ENCODE peak calls at places on chromosomes 1 and 21, in six cellular contexts. One of them, this sample, is unnamed.

GRCh38 chr1:117060441-117061317 is 553 bp downstream of the TTF2 start:
- DNase-seq in fibroblast of lung: peak; percentile 60
- DNase-seq in IMR-90: peak; percentile 34
- DNase-seq in esophagus squamous epithelium: no peak
- DNase-seq in adrenal gland: peak; percentile 36
- DNase-seq in right lobe of liver: peak; percentile 65
- DNase-seq in this sample: no peak

GRCh38 chr1:147611021-147611426 is 59.3 kb downstream of the ACP6 start:
- DNase-seq in esophagus squamous epithelium: no peak
- DNase-seq in adrenal gland: no peak
- DNase-seq in fibroblast of lung: no peak
- DNase-seq in right lobe of liver: no peak
- DNase-seq in IMR-90: no peak
- DNase-seq in this sample: no peak

GRCh38 chr1:108704501-108704900 is 8.2 kb upstream of the FNDC7 start:
- DNase-seq in adrenal gland: no peak
- DNase-seq in esophagus squamous epithelium: no peak
- DNase-seq in right lobe of liver: no peak
- DNase-seq in fibroblast of lung: peak; percentile 81
- DNase-seq in IMR-90: peak; percentile 81
- DNase-seq in this sample: no peak

GRCh38 chr1:12697406-12697805 is 18.5 kb upstream of the AADACL3 start:
- DNase-seq in right lobe of liver: no peak
- DNase-seq in IMR-90: no peak
- DNase-seq in esophagus squamous epithelium: no peak
- DNase-seq in adrenal gland: no peak
- DNase-seq in fibroblast of lung: no peak
- DNase-seq in this sample: no peak

GRCh38 chr1:233609926-233610325 is 4.0 kb upstream of the KCNK1 start:
- DNase-seq in esophagus squamous epithelium: no peak
- DNase-seq in adrenal gland: no peak
- DNase-seq in IMR-90: no peak
- DNase-seq in fibroblast of lung: no peak
- DNase-seq in right lobe of liver: no peak
- DNase-seq in this sample: no peak

GRCh38 chr1:84505167-84506001 is 802 bp upstream of the SPATA1 start:
- DNase-seq in esophagus squamous epithelium: no peak
- DNase-seq in IMR-90: peak; percentile 42
- DNase-seq in adrenal gland: peak; percentile 62
- DNase-seq in fibroblast of lung: peak; percentile 8
- DNase-seq in right lobe of liver: peak; percentile 80
- DNase-seq in this sample: no peak

GRCh38 chr1:83113686-83114085 is 885.2 kb downstream of the TTLL7 start:
- DNase-seq in adrenal gland: no peak
- DNase-seq in fibroblast of lung: no peak
- DNase-seq in right lobe of liver: no peak
- DNase-seq in IMR-90: no peak
- DNase-seq in esophagus squamous epithelium: no peak
- DNase-seq in this sample: peak; percentile 9

GRCh38 chr1:30525980-30526651 is 197.3 kb downstream of the MATN1 start:
- DNase-seq in IMR-90: peak; percentile 44
- DNase-seq in fibroblast of lung: peak; percentile 80
- DNase-seq in esophagus squamous epithelium: no peak
- DNase-seq in right lobe of liver: no peak
- DNase-seq in adrenal gland: peak; percentile 87
- DNase-seq in this sample: peak; percentile 90

GRCh38 chr1:24438423-24438901 is 22.9 kb downstream of the NIPAL3 start:
- DNase-seq in adrenal gland: no peak
- DNase-seq in esophagus squamous epithelium: no peak
- DNase-seq in right lobe of liver: no peak
- DNase-seq in IMR-90: no peak
- DNase-seq in fibroblast of lung: no peak
- DNase-seq in this sample: no peak

GRCh38 chr1:47992720-47993119 is 4.5 kb downstream of the TRABD2B start:
- DNase-seq in right lobe of liver: no peak
- DNase-seq in IMR-90: no peak
- DNase-seq in fibroblast of lung: no peak
- DNase-seq in adrenal gland: peak; percentile 20
- DNase-seq in esophagus squamous epithelium: no peak
- DNase-seq in this sample: no peak

GRCh38 chr1:24954631-24955030 is 24.6 kb upstream of the RUNX3 start:
- DNase-seq in fibroblast of lung: no peak
- DNase-seq in right lobe of liver: peak; percentile 40
- DNase-seq in IMR-90: no peak
- DNase-seq in esophagus squamous epithelium: no peak
- DNase-seq in adrenal gland: no peak
- DNase-seq in this sample: no peak

GRCh38 chr1:20717452-20718342 is at the start of gene KIF17:
- DNase-seq in adrenal gland: peak; percentile 71
- DNase-seq in esophagus squamous epithelium: no peak
- DNase-seq in fibroblast of lung: peak; percentile 69
- DNase-seq in IMR-90: peak; percentile 72
- DNase-seq in right lobe of liver: peak; percentile 89
- DNase-seq in this sample: peak; percentile 38

GRCh38 chr21:36813071-36813470 is 114.2 kb downstream of the SIM2 start:
- DNase-seq in IMR-90: no peak
- DNase-seq in fibroblast of lung: no peak
- DNase-seq in right lobe of liver: no peak
- DNase-seq in esophagus squamous epithelium: no peak
- DNase-seq in adrenal gland: no peak
- DNase-seq in this sample: no peak

GRCh38 chr21:24693779-24694178 is 913.5 kb downstream of the MRPL39 start:
- DNase-seq in fibroblast of lung: no peak
- DNase-seq in esophagus squamous epithelium: no peak
- DNase-seq in IMR-90: no peak
- DNase-seq in adrenal gland: no peak
- DNase-seq in right lobe of liver: no peak
- DNase-seq in this sample: no peak

GRCh38 chr1:113322439-113322838 is 67.9 kb upstream of the MAGI3 start:
- DNase-seq in fibroblast of lung: no peak
- DNase-seq in IMR-90: no peak
- DNase-seq in esophagus squamous epithelium: no peak
- DNase-seq in adrenal gland: no peak
- DNase-seq in right lobe of liver: no peak
- DNase-seq in this sample: no peak

GRCh38 chr1:54407201-54407956 is 1.2 kb upstream of the SSBP3 start:
- DNase-seq in fibroblast of lung: peak; percentile 91
- DNase-seq in esophagus squamous epithelium: peak; percentile 35
- DNase-seq in IMR-90: peak; percentile 93
- DNase-seq in adrenal gland: peak; percentile 83
- DNase-seq in right lobe of liver: peak; percentile 55
- DNase-seq in this sample: peak; percentile 69
- TF ChIP-seq CTCF in fibroblast of lung: no peak
- TF ChIP-seq CTCF in esophagus squamous epithelium: no peak
- TF ChIP-seq CTCF in IMR-90: no peak
- TF ChIP-seq CTCF in adrenal gland: no peak
- TF ChIP-seq CTCF in right lobe of liver: no peak
- TF ChIP-seq CTCF in this sample: no peak

GRCh38 chr1:115838426-115838804 is 2.5 kb downstream of the NHLH2 start:
- DNase-seq in right lobe of liver: no peak
- DNase-seq in esophagus squamous epithelium: no peak
- DNase-seq in adrenal gland: no peak
- DNase-seq in IMR-90: no peak
- DNase-seq in fibroblast of lung: no peak
- DNase-seq in this sample: no peak
- H3K27me3 ChIP-seq in right lobe of liver: peaks cover 16% of the 10 kb centered on the region
- H3K27me3 ChIP-seq in esophagus squamous epithelium: peaks cover 79% of the 10 kb centered on the region
- H3K27me3 ChIP-seq in adrenal gland: peaks cover 79% of the 10 kb centered on the region
- H3K27me3 ChIP-seq in IMR-90: peaks cover 61% of the 10 kb centered on the region
- H3K27me3 ChIP-seq in fibroblast of lung: peaks cover 51% of the 10 kb centered on the region
- H3K27me3 ChIP-seq in this sample: peaks cover 56% of the 10 kb centered on the region

GRCh38 chr1:224739303-224739996 is 123.3 kb downstream of the CNIH3 start:
- DNase-seq in esophagus squamous epithelium: no peak
- DNase-seq in right lobe of liver: no peak
- DNase-seq in IMR-90: no peak
- DNase-seq in adrenal gland: no peak
- DNase-seq in fibroblast of lung: no peak
- DNase-seq in this sample: no peak
- TF ChIP-seq CTCF in esophagus squamous epithelium: no peak
- TF ChIP-seq CTCF in right lobe of liver: no peak
- TF ChIP-seq CTCF in IMR-90: no peak
- TF ChIP-seq CTCF in adrenal gland: no peak
- TF ChIP-seq CTCF in fibroblast of lung: no peak
- TF ChIP-seq CTCF in this sample: no peak

GRCh38 chr1:10791117-10791951 is 5.1 kb downstream of the CASZ1 start:
- DNase-seq in fibroblast of lung: no peak
- DNase-seq in right lobe of liver: no peak
- DNase-seq in IMR-90: no peak
- DNase-seq in esophagus squamous epithelium: no peak
- DNase-seq in adrenal gland: no peak
- DNase-seq in this sample: no peak
- H3K27me3 ChIP-seq in fibroblast of lung: peaks cover 20% of the 10 kb centered on the region
- H3K27me3 ChIP-seq in right lobe of liver: no peaks in the 10 kb centered on the region
- H3K27me3 ChIP-seq in IMR-90: peaks cover 64% of the 10 kb centered on the region
- H3K27me3 ChIP-seq in esophagus squamous epithelium: peaks cover 95% of the 10 kb centered on the region
- H3K27me3 ChIP-seq in adrenal gland: no peaks in the 10 kb centered on the region
- H3K27me3 ChIP-seq in this sample: peaks cover 64% of the 10 kb centered on the region

GRCh38 chr1:206469933-206470691 is at the start of gene IKBKE:
- DNase-seq in esophagus squamous epithelium: no peak
- DNase-seq in fibroblast of lung: peak; percentile 72
- DNase-seq in adrenal gland: peak; percentile 64
- DNase-seq in IMR-90: peak; percentile 73
- DNase-seq in right lobe of liver: no peak
- DNase-seq in this sample: no peak
- TF ChIP-seq CTCF in esophagus squamous epithelium: no peak
- TF ChIP-seq CTCF in fibroblast of lung: peak; percentile 29
- TF ChIP-seq CTCF in adrenal gland: peak; percentile 42
- TF ChIP-seq CTCF in IMR-90: peak; percentile 33
- TF ChIP-seq CTCF in right lobe of liver: no peak
- TF ChIP-seq CTCF in this sample: peak; percentile 48

GRCh38 chr1:197302775-197303174 is 34.7 kb downstream of the CRB1 start:
- DNase-seq in adrenal gland: no peak
- DNase-seq in esophagus squamous epithelium: no peak
- DNase-seq in right lobe of liver: no peak
- DNase-seq in fibroblast of lung: peak; percentile 88
- DNase-seq in IMR-90: peak; percentile 37
- DNase-seq in this sample: peak; percentile 64
- H3K27me3 ChIP-seq in adrenal gland: no peaks in the 10 kb centered on the region
- H3K27me3 ChIP-seq in esophagus squamous epithelium: no peaks in the 10 kb centered on the region
- H3K27me3 ChIP-seq in right lobe of liver: no peaks in the 10 kb centered on the region
- H3K27me3 ChIP-seq in fibroblast of lung: no peaks in the 10 kb centered on the region
- H3K27me3 ChIP-seq in IMR-90: no peaks in the 10 kb centered on the region
- H3K27me3 ChIP-seq in this sample: no peaks in the 10 kb centered on the region

GRCh38 chr21:44618909-44619308 is 7.0 kb downstream of the KRTAP10-8 start:
- DNase-seq in IMR-90: no peak
- DNase-seq in fibroblast of lung: no peak
- DNase-seq in right lobe of liver: no peak
- DNase-seq in esophagus squamous epithelium: no peak
- DNase-seq in adrenal gland: no peak
- DNase-seq in this sample: no peak

GRCh38 chr21:44616591-44616926 is 4.7 kb downstream of the KRTAP10-8 start:
- DNase-seq in right lobe of liver: no peak
- DNase-seq in esophagus squamous epithelium: no peak
- DNase-seq in adrenal gland: no peak
- DNase-seq in IMR-90: no peak
- DNase-seq in fibroblast of lung: no peak
- DNase-seq in this sample: no peak

GRCh38 chr21:44619886-44620285 is 7.0 kb upstream of the KRTAP10-9 start:
- DNase-seq in fibroblast of lung: no peak
- DNase-seq in esophagus squamous epithelium: no peak
- DNase-seq in right lobe of liver: no peak
- DNase-seq in adrenal gland: no peak
- DNase-seq in IMR-90: no peak
- DNase-seq in this sample: no peak

GRCh38 chr21:44617071-44617501 is 5.2 kb downstream of the KRTAP10-8 start:
- DNase-seq in adrenal gland: no peak
- DNase-seq in fibroblast of lung: no peak
- DNase-seq in right lobe of liver: no peak
- DNase-seq in esophagus squamous epithelium: no peak
- DNase-seq in IMR-90: no peak
- DNase-seq in this sample: no peak

DNA sequence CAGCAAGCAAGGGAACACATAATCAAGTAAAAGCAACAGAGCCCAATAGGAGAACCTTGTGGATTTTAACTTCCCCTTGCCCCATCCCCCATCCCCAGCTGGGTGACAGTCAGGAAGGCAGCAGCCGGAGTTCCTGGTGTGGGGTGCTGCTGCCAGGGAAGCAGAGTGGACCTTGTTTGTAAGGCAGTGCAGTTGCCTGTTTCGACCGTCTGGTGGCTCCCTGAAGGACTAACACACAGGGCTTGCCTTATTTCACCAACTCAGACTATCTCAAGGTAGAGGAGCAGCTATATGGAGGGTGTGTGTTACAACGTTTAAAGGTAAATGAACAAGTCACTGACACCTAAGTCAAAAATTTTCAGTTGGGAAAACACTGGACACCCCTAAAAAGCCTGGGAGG is 6.6 kb downstream of the KRTAP10-8 start:
- DNase-seq in right lobe of liver: peak; percentile 57
- DNase-seq in fibroblast of lung: peak; percentile 2
- DNase-seq in IMR-90: peak; percentile 14
- DNase-seq in adrenal gland: peak; percentile 36
- DNase-seq in esophagus squamous epithelium: no peak
- DNase-seq in this sample: no peak
- TF ChIP-seq CTCF in right lobe of liver: peak; percentile 32
- TF ChIP-seq CTCF in fibroblast of lung: no peak
- TF ChIP-seq CTCF in IMR-90: no peak
- TF ChIP-seq CTCF in adrenal gland: peak; percentile 17
- TF ChIP-seq CTCF in esophagus squamous epithelium: no peak
- TF ChIP-seq CTCF in this sample: no peak